ENCODE peak calls at places on chromosomes 12 and 14, in seven cellular contexts. One of them, this sample, is unnamed.

GRCh38 chr14:52951730-52952481 is 1.1 kb upstream of the FERMT2 start:
- DNase-seq in WERI-Rb-1: peak; percentile 74
- DNase-seq in PC-3: peak; percentile 87
- DNase-seq in tibial artery: peak; percentile 76
- DNase-seq in BJ: no peak
- DNase-seq in neural progenitor cell: peak; percentile 79
- DNase-seq in CD4-positive, CD25-positive, alpha-beta regulatory T cell: peak; percentile 17
- DNase-seq in this sample: peak; percentile 60

GRCh38 chr12:127515941-127516340 is 751.0 kb upstream of the TMEM132C start:
- DNase-seq in WERI-Rb-1: no peak
- DNase-seq in PC-3: peak; percentile 27
- DNase-seq in tibial artery: no peak
- DNase-seq in BJ: no peak
- DNase-seq in neural progenitor cell: no peak
- DNase-seq in CD4-positive, CD25-positive, alpha-beta regulatory T cell: no peak
- DNase-seq in this sample: no peak

GRCh38 chr12:120366884-120367251 is 2.1 kb downstream of the MSI1 start:
- DNase-seq in WERI-Rb-1: no peak
- DNase-seq in PC-3: no peak
- DNase-seq in tibial artery: no peak
- DNase-seq in BJ: no peak
- DNase-seq in neural progenitor cell: peak; percentile 63
- DNase-seq in CD4-positive, CD25-positive, alpha-beta regulatory T cell: no peak
- DNase-seq in this sample: no peak

GRCh38 chr12:104276192-104277131 is 27.1 kb upstream of the EID3 start:
- DNase-seq in WERI-Rb-1: no peak
- DNase-seq in PC-3: peak; percentile 95
- DNase-seq in tibial artery: no peak
- DNase-seq in BJ: no peak
- DNase-seq in neural progenitor cell: no peak
- DNase-seq in CD4-positive, CD25-positive, alpha-beta regulatory T cell: peak; percentile 19
- DNase-seq in this sample: no peak

GRCh38 chr14:20811994-20812393 is 9.3 kb upstream of the RNASE1 start:
- DNase-seq in WERI-Rb-1: no peak
- DNase-seq in PC-3: no peak
- DNase-seq in tibial artery: no peak
- DNase-seq in BJ: no peak
- DNase-seq in neural progenitor cell: no peak
- DNase-seq in CD4-positive, CD25-positive, alpha-beta regulatory T cell: no peak
- DNase-seq in this sample: no peak

GRCh38 chr12:119664642-119665041 is 3.3 kb upstream of the PRKAB1 start:
- DNase-seq in WERI-Rb-1: no peak
- DNase-seq in PC-3: no peak
- DNase-seq in tibial artery: no peak
- DNase-seq in BJ: no peak
- DNase-seq in neural progenitor cell: no peak
- DNase-seq in CD4-positive, CD25-positive, alpha-beta regulatory T cell: no peak
- DNase-seq in this sample: no peak

GRCh38 chr14:65927871-65928270 is 515.3 kb downstream of the FUT8 start:
- DNase-seq in WERI-Rb-1: no peak
- DNase-seq in PC-3: no peak
- DNase-seq in tibial artery: no peak
- DNase-seq in BJ: no peak
- DNase-seq in neural progenitor cell: peak; percentile 34
- DNase-seq in CD4-positive, CD25-positive, alpha-beta regulatory T cell: peak; percentile 96
- DNase-seq in this sample: peak; percentile 23

GRCh38 chr12:21764063-21764462 is 10.4 kb downstream of the KCNJ8 start:
- DNase-seq in WERI-Rb-1: no peak
- DNase-seq in PC-3: no peak
- DNase-seq in tibial artery: no peak
- DNase-seq in BJ: no peak
- DNase-seq in neural progenitor cell: no peak
- DNase-seq in CD4-positive, CD25-positive, alpha-beta regulatory T cell: no peak
- DNase-seq in this sample: no peak

GRCh38 chr12:91344408-91344807 is 161.8 kb upstream of the DCN start:
- DNase-seq in WERI-Rb-1: no peak
- DNase-seq in PC-3: no peak
- DNase-seq in tibial artery: no peak
- DNase-seq in BJ: no peak
- DNase-seq in neural progenitor cell: no peak
- DNase-seq in CD4-positive, CD25-positive, alpha-beta regulatory T cell: no peak
- DNase-seq in this sample: no peak

GRCh38 chr14:28307506-28307905 is 459.1 kb upstream of the FOXG1 start:
- DNase-seq in WERI-Rb-1: no peak
- DNase-seq in PC-3: no peak
- DNase-seq in tibial artery: no peak
- DNase-seq in BJ: no peak
- DNase-seq in neural progenitor cell: no peak
- DNase-seq in CD4-positive, CD25-positive, alpha-beta regulatory T cell: no peak
- DNase-seq in this sample: no peak

GRCh38 chr14:88901199-88901588 is 76.7 kb downstream of the TTC8 start:
- DNase-seq in WERI-Rb-1: no peak
- DNase-seq in PC-3: no peak
- DNase-seq in tibial artery: no peak
- DNase-seq in BJ: no peak
- DNase-seq in neural progenitor cell: no peak
- DNase-seq in CD4-positive, CD25-positive, alpha-beta regulatory T cell: no peak
- DNase-seq in this sample: no peak

GRCh38 chr14:88902850-88903249 is 78.4 kb downstream of the TTC8 start:
- DNase-seq in WERI-Rb-1: no peak
- DNase-seq in PC-3: no peak
- DNase-seq in tibial artery: no peak
- DNase-seq in BJ: no peak
- DNase-seq in neural progenitor cell: no peak
- DNase-seq in CD4-positive, CD25-positive, alpha-beta regulatory T cell: no peak
- DNase-seq in this sample: no peak

GRCh38 chr14:88904206-88904647 is 79.8 kb downstream of the TTC8 start:
- DNase-seq in WERI-Rb-1: no peak
- DNase-seq in PC-3: no peak
- DNase-seq in tibial artery: no peak
- DNase-seq in BJ: no peak
- DNase-seq in neural progenitor cell: no peak
- DNase-seq in CD4-positive, CD25-positive, alpha-beta regulatory T cell: no peak
- DNase-seq in this sample: no peak

GRCh38 chr14:88904864-88905263 is 80.4 kb downstream of the TTC8 start:
- DNase-seq in WERI-Rb-1: no peak
- DNase-seq in PC-3: no peak
- DNase-seq in tibial artery: no peak
- DNase-seq in BJ: no peak
- DNase-seq in neural progenitor cell: no peak
- DNase-seq in CD4-positive, CD25-positive, alpha-beta regulatory T cell: no peak
- DNase-seq in this sample: no peak

DNA sequence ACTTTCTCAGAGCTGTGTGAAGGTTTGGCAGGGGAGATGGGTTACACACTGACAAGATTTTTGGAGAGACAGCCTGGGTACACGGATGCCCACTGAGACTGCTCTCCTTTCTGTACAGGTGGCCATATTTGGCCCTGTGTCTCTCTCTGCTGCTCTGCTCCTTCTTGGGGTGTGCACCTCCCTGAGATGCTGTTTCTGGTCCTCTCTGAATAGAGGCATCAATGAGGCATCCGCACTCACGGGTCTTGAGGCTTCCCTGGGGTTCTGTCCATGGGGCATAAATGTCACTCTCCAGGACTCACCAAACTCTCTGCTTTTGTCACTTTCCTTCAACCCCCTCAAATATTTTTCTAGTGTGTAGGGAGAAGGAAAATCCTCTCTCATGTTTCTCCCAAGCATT is 77.5 kb downstream of the TTC8 start:
- DNase-seq in WERI-Rb-1: no peak
- DNase-seq in PC-3: no peak
- DNase-seq in tibial artery: no peak
- DNase-seq in BJ: no peak
- DNase-seq in neural progenitor cell: no peak
- DNase-seq in CD4-positive, CD25-positive, alpha-beta regulatory T cell: no peak
- DNase-seq in this sample: no peak
- H3K4me3 ChIP-seq in WERI-Rb-1: no peak overlapping the region
- H3K4me3 ChIP-seq in PC-3: no peak overlapping the region
- H3K4me3 ChIP-seq in tibial artery: no peak overlapping the region
- H3K4me3 ChIP-seq in BJ: no peak overlapping the region
- H3K4me3 ChIP-seq in neural progenitor cell: no peak overlapping the region
- H3K4me3 ChIP-seq in CD4-positive, CD25-positive, alpha-beta regulatory T cell: no peak overlapping the region
- H3K4me3 ChIP-seq in this sample: no peak overlapping the region

DNA sequence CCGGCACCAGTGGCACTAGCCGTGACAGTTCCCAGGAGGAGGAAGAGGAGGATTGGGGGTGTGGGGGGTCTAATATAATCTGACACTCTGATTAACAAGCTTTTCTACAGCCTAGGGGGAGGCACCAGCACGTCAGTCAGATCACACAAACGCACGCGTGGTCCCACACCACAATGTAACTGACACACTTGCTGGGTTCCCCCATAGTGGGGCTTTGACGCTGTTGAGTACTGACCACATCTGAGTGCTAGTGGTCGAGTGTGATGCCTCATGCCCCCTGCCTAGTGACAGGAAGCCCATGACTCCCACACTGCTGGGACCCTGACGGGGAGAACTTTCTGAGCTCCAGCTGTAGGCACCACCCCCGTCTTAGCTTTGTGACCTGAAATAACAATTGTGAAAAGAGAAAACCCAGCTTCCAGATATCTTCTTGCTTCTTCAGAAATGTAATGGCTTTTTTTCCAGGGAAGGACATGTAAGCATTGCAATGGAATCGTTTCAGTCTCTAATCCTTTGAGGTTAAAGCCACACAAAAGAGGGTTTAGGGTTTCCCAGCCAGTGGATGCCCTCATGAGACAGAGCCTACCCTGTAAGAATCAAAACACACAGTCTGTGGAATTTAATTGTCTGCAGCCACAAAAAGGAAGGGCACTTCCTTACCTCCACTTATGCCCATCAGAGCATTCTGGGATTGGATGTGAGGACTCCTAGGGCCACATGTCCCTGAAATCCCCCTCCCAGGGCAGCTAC is 183.9 kb downstream of the PIWIL1 start:
- DNase-seq in WERI-Rb-1: no peak
- DNase-seq in PC-3: no peak
- DNase-seq in tibial artery: no peak
- DNase-seq in BJ: no peak
- DNase-seq in neural progenitor cell: peak; percentile 50
- DNase-seq in CD4-positive, CD25-positive, alpha-beta regulatory T cell: no peak
- DNase-seq in this sample: no peak
- H3K27me3 ChIP-seq in WERI-Rb-1: no peaks in the 10 kb centered on the region
- H3K27me3 ChIP-seq in PC-3: no peaks in the 10 kb centered on the region
- H3K27me3 ChIP-seq in tibial artery: no peaks in the 10 kb centered on the region
- H3K27me3 ChIP-seq in BJ: no peaks in the 10 kb centered on the region
- H3K27me3 ChIP-seq in neural progenitor cell: no peaks in the 10 kb centered on the region
- H3K27me3 ChIP-seq in CD4-positive, CD25-positive, alpha-beta regulatory T cell: no peaks in the 10 kb centered on the region
- H3K27me3 ChIP-seq in this sample: no peaks in the 10 kb centered on the region

GRCh38 chr14:91055016-91055415 is 5.4 kb downstream of the RPS6KA5 start:
- DNase-seq in WERI-Rb-1: no peak
- DNase-seq in PC-3: no peak
- DNase-seq in tibial artery: no peak
- DNase-seq in BJ: no peak
- DNase-seq in neural progenitor cell: no peak
- DNase-seq in CD4-positive, CD25-positive, alpha-beta regulatory T cell: no peak
- DNase-seq in this sample: no peak

GRCh38 chr14:91059576-91060471 is 617 bp downstream of the RPS6KA5 start:
- DNase-seq in WERI-Rb-1: peak; percentile 29
- DNase-seq in PC-3: peak; percentile 57
- DNase-seq in tibial artery: peak; percentile 68
- DNase-seq in BJ: no peak
- DNase-seq in neural progenitor cell: peak; percentile 88
- DNase-seq in CD4-positive, CD25-positive, alpha-beta regulatory T cell: peak; percentile 76
- DNase-seq in this sample: peak; percentile 91

GRCh38 chr14:91060472-91061308 is at the start of gene RPS6KA5:
- DNase-seq in WERI-Rb-1: peak; percentile 100
- DNase-seq in PC-3: peak; percentile 100
- DNase-seq in tibial artery: peak; percentile 100
- DNase-seq in BJ: peak; percentile 99
- DNase-seq in neural progenitor cell: peak; percentile 100
- DNase-seq in CD4-positive, CD25-positive, alpha-beta regulatory T cell: peak; percentile 100
- DNase-seq in this sample: peak; percentile 95

GRCh38 chr14:91056361-91056760 is 4.1 kb downstream of the RPS6KA5 start:
- DNase-seq in WERI-Rb-1: no peak
- DNase-seq in PC-3: no peak
- DNase-seq in tibial artery: no peak
- DNase-seq in BJ: no peak
- DNase-seq in neural progenitor cell: no peak
- DNase-seq in CD4-positive, CD25-positive, alpha-beta regulatory T cell: no peak
- DNase-seq in this sample: no peak

GRCh38 chr14:91058017-91058675 is 2.3 kb downstream of the RPS6KA5 start:
- DNase-seq in WERI-Rb-1: no peak
- DNase-seq in PC-3: no peak
- DNase-seq in tibial artery: no peak
- DNase-seq in BJ: no peak
- DNase-seq in neural progenitor cell: no peak
- DNase-seq in CD4-positive, CD25-positive, alpha-beta regulatory T cell: no peak
- DNase-seq in this sample: no peak
- H3K4me3 ChIP-seq in WERI-Rb-1: no peak overlapping the region
- H3K4me3 ChIP-seq in PC-3: peak overlapping the region; percentile 80
- H3K4me3 ChIP-seq in tibial artery: no peak overlapping the region
- H3K4me3 ChIP-seq in BJ: no peak overlapping the region
- H3K4me3 ChIP-seq in neural progenitor cell: no peak overlapping the region
- H3K4me3 ChIP-seq in CD4-positive, CD25-positive, alpha-beta regulatory T cell: peak overlapping the region; percentile 61
- H3K4me3 ChIP-seq in this sample: no peak overlapping the region

GRCh38 chr12:102963796-102964195 is 6.3 kb downstream of the ASCL1 start:
- DNase-seq in WERI-Rb-1: no peak
- DNase-seq in PC-3: no peak
- DNase-seq in tibial artery: no peak
- DNase-seq in BJ: no peak
- DNase-seq in neural progenitor cell: no peak
- DNase-seq in CD4-positive, CD25-positive, alpha-beta regulatory T cell: no peak
- DNase-seq in this sample: peak; percentile 5
- H3K27me3 ChIP-seq in WERI-Rb-1: peaks cover 6% of the 10 kb centered on the region
- H3K27me3 ChIP-seq in PC-3: peaks cover 73% of the 10 kb centered on the region
- H3K27me3 ChIP-seq in tibial artery: no peaks in the 10 kb centered on the region
- H3K27me3 ChIP-seq in BJ: peaks cover 32% of the 10 kb centered on the region
- H3K27me3 ChIP-seq in neural progenitor cell: peaks cover 100% of the 10 kb centered on the region
- H3K27me3 ChIP-seq in CD4-positive, CD25-positive, alpha-beta regulatory T cell: peaks cover 74% of the 10 kb centered on the region
- H3K27me3 ChIP-seq in this sample: peaks cover 97% of the 10 kb centered on the region

GRCh38 chr12:94186461-94187237 is 38.3 kb downstream of the PLXNC1 start:
- DNase-seq in WERI-Rb-1: no peak
- DNase-seq in PC-3: no peak
- DNase-seq in tibial artery: peak; percentile 78
- DNase-seq in BJ: no peak
- DNase-seq in neural progenitor cell: peak; percentile 96
- DNase-seq in CD4-positive, CD25-positive, alpha-beta regulatory T cell: no peak
- DNase-seq in this sample: peak; percentile 84
- H3K4me3 ChIP-seq in WERI-Rb-1: no peak overlapping the region
- H3K4me3 ChIP-seq in PC-3: no peak overlapping the region
- H3K4me3 ChIP-seq in tibial artery: peak overlapping the region; percentile 46
- H3K4me3 ChIP-seq in BJ: peak overlapping the region; percentile 0
- H3K4me3 ChIP-seq in neural progenitor cell: peak overlapping the region; percentile 19
- H3K4me3 ChIP-seq in CD4-positive, CD25-positive, alpha-beta regulatory T cell: no peak overlapping the region
- H3K4me3 ChIP-seq in this sample: no peak overlapping the region